ENCODE peak calls at places on chromosomes 6 and 20, in six cellular contexts. G is heart right ventricle, W is brain microvascular endothelial cell, H is left ventricle myocardium inferior, N is fibroblast of lung, Q is substantia nigra. E is an unnamed sample.

GRCh38 chr20:12827796-12828406 is 180.9 kb upstream of the SPTLC3 start:
- DNase-seq in G (no peak), W (no peak), H (no peak), N (no peak), Q (no peak), E (no peak)

GRCh38 chr6:12637960-12638641 is 78.5 kb upstream of the PHACTR1 start:
- DNase-seq in G (peak; percentile 31), W (peak; percentile 74), H (peak; percentile 28), N (peak; percentile 86), Q (no peak), E (peak; percentile 2)

GRCh38 chr20:3312940-3313656 is 74.1 kb upstream of the SLC4A11 start:
- DNase-seq in G (no peak), W (peak; percentile 30), H (no peak), N (peak; percentile 60), Q (no peak), E (no peak)

GRCh38 chr6:16985484-16986284 is 116.2 kb upstream of the STMND1 start:
- DNase-seq in G (no peak), W (peak; percentile 18), H (no peak), N (peak; percentile 84), Q (no peak), E (no peak)

GRCh38 chr6:161254754-161255253 is 19.1 kb downstream of the AGPAT4 start:
- DNase-seq in G (no peak), W (no peak), H (no peak), N (peak; percentile 37), Q (no peak), E (no peak)

GRCh38 chr20:35117148-35117547 is 24.5 kb upstream of the TRPC4AP start:
- DNase-seq in G (no peak), W (no peak), H (no peak), N (peak; percentile 39), Q (no peak), E (no peak)

GRCh38 chr20:10596726-10597125 is 77.1 kb downstream of the JAG1 start:
- DNase-seq in G (no peak), W (peak; percentile 88), H (no peak), N (peak; percentile 86), Q (no peak), E (no peak)

GRCh38 chr6:52759085-52759484 is 4.2 kb downstream of the GSTA2 start:
- DNase-seq in G (no peak), W (no peak), H (no peak), N (peak; percentile 51), Q (no peak), E (no peak)

GRCh38 chr20:41175201-41175651 is 37.9 kb downstream of the PLCG1 start:
- DNase-seq in G (no peak), W (no peak), H (no peak), N (no peak), Q (no peak), E (no peak)

GRCh38 chr20:36728986-36729385 is 16.9 kb downstream of the NDRG3 start:
- DNase-seq in G (no peak), W (peak; percentile 22), H (no peak), N (peak; percentile 48), Q (no peak), E (no peak)

GRCh38 chr6:16523550-16524379 is 237.5 kb downstream of the ATXN1 start:
- DNase-seq in G (no peak), W (peak; percentile 99), H (no peak), N (peak; percentile 99), Q (no peak), E (no peak)

GRCh38 chr20:2871555-2872303 is 1.6 kb upstream of the PTPRA start:
- DNase-seq in G (no peak), W (no peak), H (no peak), N (no peak), Q (no peak), E (no peak)

GRCh38 chr6:40610229-40610628 is 23.1 kb upstream of the LRFN2 start:
- DNase-seq in G (no peak), W (no peak), H (no peak), N (no peak), Q (no peak), E (no peak)

GRCh38 chr6:157323924-157324276 is 581 bp upstream of the TMEM242 start:
- DNase-seq in G (peak; percentile 76), W (peak; percentile 78), H (peak; percentile 80), N (peak; percentile 88), Q (no peak), E (peak; percentile 13)

GRCh38 chr20:414161-414560 is 6.1 kb downstream of the RBCK1 start:
- DNase-seq in G (no peak), W (no peak), H (no peak), N (no peak), Q (no peak), E (no peak)

GRCh38 chr20:13995086-13995665 is at the start of gene MACROD2:
- DNase-seq in G (peak; percentile 88), W (peak; percentile 86), H (peak; percentile 82), N (peak; percentile 78), Q (peak; percentile 72), E (no peak)

GRCh38 chr20:63933646-63934045 is 22.6 kb downstream of the UCKL1 start:
- DNase-seq in G (no peak), W (no peak), H (no peak), N (no peak), Q (no peak), E (no peak)

GRCh38 chr20:24353135-24353694 is 116.2 kb upstream of the SYNDIG1 start:
- DNase-seq in G (no peak), W (no peak), H (no peak), N (no peak), Q (no peak), E (no peak)

GRCh38 chr6:161919711-161920110 is 645.9 kb upstream of the AGPAT4 start:
- DNase-seq in G (no peak), W (no peak), H (no peak), N (peak; percentile 10), Q (no peak), E (no peak)

GRCh38 chr6:73923899-73924485 is 228.0 kb downstream of the CD109 start:
- DNase-seq in G (no peak), W (no peak), H (no peak), N (no peak), Q (no peak), E (no peak)

GRCh38 chr6:155215906-155216305 is 47.9 kb upstream of the CLDN20 start:
- DNase-seq in G (no peak), W (no peak), H (no peak), N (no peak), Q (no peak), E (no peak)

GRCh38 chr6:6333498-6333897 is 13.0 kb upstream of the F13A1 start:
- DNase-seq in G (no peak), W (peak; percentile 34), H (no peak), N (peak; percentile 6), Q (no peak), E (no peak)

GRCh38 chr20:33411136-33411690 is 9.9 kb upstream of the CDK5RAP1 start:
- DNase-seq in G (no peak), W (no peak), H (no peak), N (no peak), Q (no peak), E (no peak)
- H3K27ac ChIP-seq in G (no peak overlapping the region), W (no peak overlapping the region), H (no peak overlapping the region), N (no peak overlapping the region), Q (no peak overlapping the region), E (no peak overlapping the region)

GRCh38 chr6:3285049-3285639 is 26.4 kb downstream of the PSMG4 start:
- DNase-seq in G (no peak), W (no peak), H (no peak), N (no peak), Q (no peak), E (no peak)
- H3K27ac ChIP-seq in G (no peak overlapping the region), W (no peak overlapping the region), H (no peak overlapping the region), N (no peak overlapping the region), Q (peak overlapping the region; percentile 83), E (no peak overlapping the region)

GRCh38 chr20:8097307-8097706 is 34.8 kb upstream of the PLCB1 start:
- DNase-seq in G (no peak), W (no peak), H (no peak), N (no peak), Q (no peak), E (no peak)

GRCh38 chr20:8095648-8096572 is 36.2 kb upstream of the PLCB1 start:
- DNase-seq in G (no peak), W (peak; percentile 49), H (no peak), N (peak; percentile 26), Q (no peak), E (no peak)

GRCh38 chr20:8089668-8090067 is 42.4 kb upstream of the PLCB1 start:
- DNase-seq in G (no peak), W (peak; percentile 12), H (no peak), N (peak; percentile 43), Q (no peak), E (no peak)

GRCh38 chr20:8094845-8095244 is 37.2 kb upstream of the PLCB1 start:
- DNase-seq in G (no peak), W (peak; percentile 20), H (no peak), N (peak; percentile 34), Q (no peak), E (no peak)

GRCh38 chr20:8094415-8094818 is 37.6 kb upstream of the PLCB1 start:
- DNase-seq in G (peak; percentile 22), W (peak; percentile 36), H (peak; percentile 67), N (peak; percentile 5), Q (no peak), E (no peak)
- H3K27ac ChIP-seq in G (no peak overlapping the region), W (peak overlapping the region; percentile 59), H (peak overlapping the region; percentile 31), N (no peak overlapping the region), Q (no peak overlapping the region), E (no peak overlapping the region)

GRCh38 chr6:8243462-8243861 is 141.1 kb upstream of the EEF1E1 start:
- DNase-seq in G (no peak), W (peak; percentile 33), H (no peak), N (peak; percentile 58), Q (no peak), E (no peak)

GRCh38 chr6:8240316-8240715 is 138.0 kb upstream of the EEF1E1 start:
- DNase-seq in G (no peak), W (no peak), H (no peak), N (no peak), Q (no peak), E (no peak)

GRCh38 chr6:8237668-8238067 is 135.3 kb upstream of the EEF1E1 start:
- DNase-seq in G (no peak), W (no peak), H (no peak), N (no peak), Q (no peak), E (no peak)

GRCh38 chr6:8236956-8237355 is 134.6 kb upstream of the EEF1E1 start:
- DNase-seq in G (no peak), W (no peak), H (no peak), N (no peak), Q (no peak), E (no peak)

DNA sequence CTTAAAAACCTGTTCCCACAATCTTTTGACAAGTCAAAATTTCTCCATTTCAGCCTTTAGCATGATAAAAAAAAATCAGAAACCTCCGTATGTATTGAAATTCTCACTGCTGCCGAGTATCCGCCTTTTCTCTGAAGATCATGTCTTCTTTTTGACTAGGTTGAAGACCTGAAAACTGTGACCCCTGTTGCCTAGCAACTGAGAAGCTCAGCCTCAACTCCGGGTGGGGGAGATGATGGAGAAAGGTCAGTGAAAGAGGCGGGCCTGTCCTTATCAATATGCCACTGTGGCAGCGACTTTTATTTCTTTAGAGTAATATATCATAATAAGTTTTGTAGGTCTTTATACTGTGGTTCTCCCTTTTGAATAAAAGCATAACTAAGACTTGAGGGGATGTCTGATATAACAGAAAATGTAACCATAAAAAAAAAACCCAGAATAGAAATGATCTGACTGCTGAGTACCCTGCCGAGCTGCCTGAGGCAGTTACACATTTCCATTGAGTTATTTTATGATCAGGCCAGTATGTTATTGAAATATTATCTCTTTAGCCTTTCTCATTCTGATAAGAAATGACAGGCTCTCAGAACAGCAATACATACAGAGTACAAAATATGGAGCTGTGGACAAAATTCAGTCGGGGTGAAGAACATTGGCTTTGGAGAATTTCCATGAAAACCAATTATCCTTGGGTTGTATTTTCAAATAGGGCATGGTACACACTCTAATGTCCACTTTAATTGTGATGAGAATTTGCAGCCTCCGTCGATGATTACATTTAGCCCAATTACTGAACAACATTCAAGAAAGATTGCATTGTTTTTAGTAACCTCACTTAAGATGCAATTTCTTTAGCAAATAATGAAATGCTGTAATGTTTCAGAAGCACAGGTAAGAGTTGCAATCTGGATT is 136.7 kb upstream of the EEF1E1 start:
- DNase-seq in G (no peak), W (no peak), H (no peak), N (no peak), Q (no peak), E (no peak)
- H3K27ac ChIP-seq in G (no peak overlapping the region), W (no peak overlapping the region), H (no peak overlapping the region), N (no peak overlapping the region), Q (no peak overlapping the region), E (no peak overlapping the region)

E was measured in CD4-positive, alpha-beta T cell.